ENCODE peak calls at places on chromosomes 4 and X, in ten cellular contexts. D is T47D; Y is CD8-positive, alpha-beta memory T cell; C is nucleus accumbens; G is hypothalamus; Z is NCI-H2029 treated with DMSO at 0.1 percent for 48 hours; L is NCI-H1694; I is dorsolateral prefrontal cortex; O is stimulated activated CD4-positive, alpha-beta T cell treated with anti-CD3 and anti-CD28 coated beads, Interleukin-1b, Interleukin-23, amount 100 ng/mL, for 4 hours; S is gastrocnemius medialis. Q is an unnamed sample.

GRCh38 chr4:177159600-177159999 is 150.1 kb upstream of the NEIL3 start:
- DNase-seq in C (no peak), O (no peak), I (no peak), Y (no peak), S (no peak), L (no peak), G (no peak), Z (no peak), D (no peak), Q (no peak)

GRCh38 chr4:51909236-51909703 is 66.3 kb downstream of the DCUN1D4 start:
- DNase-seq in G (no peak), L (no peak), D (no peak), Y (no peak), S (no peak), Z (no peak), O (no peak), C (no peak), I (no peak), Q (no peak)

GRCh38 chr4:115674485-115674884 is 561.1 kb upstream of the NDST4 start:
- DNase-seq in G (no peak), L (no peak), C (no peak), I (no peak), O (no peak), S (no peak), D (no peak), Z (no peak), Y (no peak), Q (no peak)

GRCh38 chr4:122898370-122899150 is 23.8 kb downstream of the NUDT6 start:
- DNase-seq in S (no peak), G (no peak), L (no peak), O (no peak), I (no peak), Y (no peak), Z (no peak), D (no peak), C (no peak), Q (no peak)

GRCh38 chrX:40446927-40447326 is 133.8 kb upstream of the ATP6AP2 start:
- DNase-seq in L (no peak), Y (no peak), Z (no peak), C (no peak), I (no peak), S (no peak), O (no peak), G (no peak), D (no peak), Q (no peak)

GRCh38 chr4:140018931-140019618 is 134.9 kb downstream of the MAML3 start:
- DNase-seq in I (no peak), O (no peak), S (no peak), C (no peak), Z (peak), Y (no peak), G (no peak), L (peak), D (no peak), Q (no peak)

GRCh38 chrX:145923376-145923775 is 105.7 kb downstream of the SLITRK2 start:
- DNase-seq in G (no peak), S (no peak), I (no peak), O (no peak), C (no peak), Z (no peak), D (no peak), L (no peak), Y (no peak), Q (no peak)

GRCh38 chr4:125101706-125102105 is 213.0 kb upstream of the FAT4 start:
- DNase-seq in O (no peak), L (no peak), D (no peak), Y (no peak), Z (no peak), C (no peak), S (no peak), I (no peak), G (no peak), Q (no peak)

GRCh38 chr4:37976991-37977470 is 16.8 kb downstream of the PTTG2 start:
- DNase-seq in I (peak), S (peak), Y (peak), G (peak), L (peak), O (peak), D (peak), C (peak), Z (no peak), Q (peak)

GRCh38 chr4:140252742-140253555 is 99.0 kb upstream of the MAML3 start:
- DNase-seq in G (peak), L (peak), Z (peak), D (peak), C (peak), Y (peak), I (peak), O (peak), S (peak), Q (peak)

GRCh38 chr4:186707996-186708395 is 15.7 kb downstream of the FAT1 start:
- DNase-seq in L (no peak), D (no peak), S (no peak), G (no peak), O (no peak), C (no peak), Z (no peak), Y (no peak), I (no peak), Q (no peak)

GRCh38 chrX:74613350-74614192 is 853 bp downstream of the RLIM start:
- DNase-seq in S (no peak), C (no peak), I (no peak), G (no peak), O (no peak), Z (peak), D (no peak), Y (no peak), L (peak), Q (no peak)

GRCh38 chr4:113186960-113187757 is 137.7 kb downstream of the ANK2 start:
- DNase-seq in C (no peak), D (no peak), O (no peak), Y (no peak), L (no peak), Z (no peak), S (no peak), G (no peak), I (no peak), Q (no peak)

GRCh38 chr4:42673084-42673429 is 16.2 kb upstream of the ATP8A1 start:
- DNase-seq in O (no peak), S (no peak), I (no peak), C (no peak), Z (peak), D (peak), Y (no peak), L (no peak), G (no peak), Q (no peak)

GRCh38 chr4:6332042-6332668 is 62.5 kb downstream of the WFS1 start:
- DNase-seq in D (peak), Y (no peak), C (no peak), G (no peak), O (no peak), S (no peak), Z (no peak), I (no peak), L (no peak), Q (no peak)

GRCh38 chr4:89684536-89684935 is 152.4 kb downstream of the SNCA start:
- DNase-seq in C (no peak), Y (no peak), I (no peak), Z (no peak), S (no peak), G (no peak), D (no peak), L (no peak), O (no peak), Q (no peak)

GRCh38 chr4:2462218-2462991 is 6.5 kb upstream of the RNF4 start:
- DNase-seq in L (peak), I (peak), S (peak), Z (no peak), Y (peak), G (peak), C (peak), O (peak), D (peak), Q (peak)

GRCh38 chr4:114056599-114056998 is 77.2 kb upstream of the ARSJ start:
- DNase-seq in O (no peak), L (no peak), G (no peak), Z (no peak), I (no peak), Y (no peak), D (no peak), C (no peak), S (no peak), Q (no peak)

GRCh38 chr4:109942292-109942926 is 29.7 kb downstream of the EGF start:
- DNase-seq in G (no peak), D (no peak), O (no peak), L (no peak), C (no peak), Y (no peak), S (no peak), I (no peak), Z (no peak), Q (no peak)

GRCh38 chr4:145912391-145912790 is 26.2 kb downstream of the ZNF827 start:
- DNase-seq in G (no peak), O (no peak), C (no peak), D (no peak), L (no peak), Z (no peak), Y (no peak), I (no peak), S (no peak), Q (no peak)

GRCh38 chr4:10715135-10715534 is 30.6 kb upstream of the CLNK start:
- DNase-seq in S (no peak), Y (no peak), O (no peak), D (no peak), G (no peak), Z (no peak), C (no peak), L (no peak), I (no peak), Q (no peak)

GRCh38 chrX:24241822-24242648 is 71.8 kb downstream of the SUPT20HL2 start:
- DNase-seq in Y (no peak), C (no peak), D (peak), G (no peak), Z (no peak), L (peak), I (no peak), O (no peak), S (no peak), Q (no peak)

GRCh38 chr4:155608231-155608885 is 58.3 kb upstream of the GUCY1A1 start:
- DNase-seq in L (no peak), S (no peak), G (no peak), Z (no peak), Y (no peak), C (no peak), I (no peak), O (no peak), D (no peak), Q (no peak)

GRCh38 chrX:40152173-40152705 is 54.5 kb upstream of the BCOR start:
- DNase-seq in I (peak), D (peak), C (peak), Z (no peak), Y (peak), S (no peak), G (no peak), L (peak), O (no peak), Q (peak)

GRCh38 chr4:52038109-52038912 is at the start of gene SGCB:
- DNase-seq in I (peak), O (peak), Y (peak), G (peak), Z (no peak), S (peak), L (peak), D (peak), C (peak), Q (peak)